ENCODE peak calls at places on chromosome 20, in four cellular contexts. T is H9, G is IMR-90, A is trophoblast cell. Z is an unnamed sample.

GRCh38 chr20:20078041-20078440 is 25.7 kb downstream of the CFAP61 start:
- DNase-seq in T (no peak), G (no peak), A (no peak), Z (no peak)

GRCh38 chr20:34579191-34579661 is 20.7 kb downstream of the MAP1LC3A start:
- DNase-seq in T (no peak), G (peak; percentile 82), A (peak; percentile 70), Z (peak; percentile 82)

GRCh38 chr20:63782051-63782471 is 42.5 kb downstream of the SLC2A4RG start:
- DNase-seq in T (no peak), G (no peak), A (peak; percentile 41), Z (no peak)

GRCh38 chr20:740162-740561 is 28.1 kb downstream of the SLC52A3 start:
- DNase-seq in T (no peak), G (no peak), A (peak; percentile 83), Z (no peak)

GRCh38 chr20:11807070-11807741 is 110.5 kb upstream of the BTBD3 start:
- DNase-seq in T (no peak), G (peak; percentile 93), A (peak; percentile 78), Z (peak; percentile 61)

GRCh38 chr20:64106981-64107735 is at the start of gene NPBWR2:
- DNase-seq in T (peak; percentile 43), G (no peak), A (no peak), Z (no peak)

GRCh38 chr20:49138431-49138830 is 49.7 kb downstream of the STAU1 start:
- DNase-seq in T (no peak), G (no peak), A (no peak), Z (no peak)

GRCh38 chr20:46715292-46715756 is 5.9 kb downstream of the SLC2A10 start:
- DNase-seq in T (peak; percentile 69), G (peak; percentile 80), A (peak; percentile 18), Z (peak; percentile 92)

GRCh38 chr20:50582591-50583234 is 72.5 kb downstream of the PTPN1 start:
- DNase-seq in T (no peak), G (no peak), A (no peak), Z (no peak)

GRCh38 chr20:32088759-32089158 is 20.8 kb upstream of the TM9SF4 start:
- DNase-seq in T (no peak), G (no peak), A (no peak), Z (no peak)
- H2BK5ac ChIP-seq in T (no peak overlapping the region), G (no peak overlapping the region), A (no peak overlapping the region), Z (no peak overlapping the region)

GRCh38 chr20:57108742-57109141 is 157.7 kb downstream of the BMP7 start:
- DNase-seq in T (no peak), G (no peak), A (peak; percentile 42), Z (no peak)

GRCh38 chr20:57109151-57109953 is 157.1 kb downstream of the BMP7 start:
- DNase-seq in T (no peak), G (no peak), A (no peak), Z (no peak)

GRCh38 chr20:57106692-57107091 is 159.7 kb downstream of the BMP7 start:
- DNase-seq in T (no peak), G (no peak), A (no peak), Z (no peak)

GRCh38 chr20:57107208-57107607 is 159.2 kb downstream of the BMP7 start:
- DNase-seq in T (no peak), G (no peak), A (no peak), Z (no peak)

GRCh38 chr20:57108218-57108617 is 158.2 kb downstream of the BMP7 start:
- DNase-seq in T (no peak), G (no peak), A (no peak), Z (no peak)
- H2AK5ac ChIP-seq in T (no peak overlapping the region), G (no peak overlapping the region), A (no peak overlapping the region), Z (no peak overlapping the region)

GRCh38 chr20:32576560-32576959 is 8.6 kb downstream of the NOL4L start:
- DNase-seq in T (no peak), G (no peak), A (no peak), Z (no peak)
- H3K14ac ChIP-seq in T (no peak overlapping the region), G (no peak overlapping the region), A (no peak overlapping the region), Z (no peak overlapping the region)

GRCh38 chr20:53918949-53919361 is 151.4 kb downstream of the BCAS1 start:
- DNase-seq in T (peak; percentile 90), G (no peak), A (no peak), Z (no peak)

GRCh38 chr20:53915459-53916172 is 154.8 kb downstream of the BCAS1 start:
- DNase-seq in T (peak; percentile 87), G (peak; percentile 86), A (peak; percentile 98), Z (peak; percentile 94)

GRCh38 chr20:53916173-53916512 is 154.3 kb downstream of the BCAS1 start:
- DNase-seq in T (no peak), G (no peak), A (peak; percentile 60), Z (no peak)

GRCh38 chr20:53918010-53918311 is 152.4 kb downstream of the BCAS1 start:
- DNase-seq in T (no peak), G (no peak), A (no peak), Z (no peak)

DNA sequence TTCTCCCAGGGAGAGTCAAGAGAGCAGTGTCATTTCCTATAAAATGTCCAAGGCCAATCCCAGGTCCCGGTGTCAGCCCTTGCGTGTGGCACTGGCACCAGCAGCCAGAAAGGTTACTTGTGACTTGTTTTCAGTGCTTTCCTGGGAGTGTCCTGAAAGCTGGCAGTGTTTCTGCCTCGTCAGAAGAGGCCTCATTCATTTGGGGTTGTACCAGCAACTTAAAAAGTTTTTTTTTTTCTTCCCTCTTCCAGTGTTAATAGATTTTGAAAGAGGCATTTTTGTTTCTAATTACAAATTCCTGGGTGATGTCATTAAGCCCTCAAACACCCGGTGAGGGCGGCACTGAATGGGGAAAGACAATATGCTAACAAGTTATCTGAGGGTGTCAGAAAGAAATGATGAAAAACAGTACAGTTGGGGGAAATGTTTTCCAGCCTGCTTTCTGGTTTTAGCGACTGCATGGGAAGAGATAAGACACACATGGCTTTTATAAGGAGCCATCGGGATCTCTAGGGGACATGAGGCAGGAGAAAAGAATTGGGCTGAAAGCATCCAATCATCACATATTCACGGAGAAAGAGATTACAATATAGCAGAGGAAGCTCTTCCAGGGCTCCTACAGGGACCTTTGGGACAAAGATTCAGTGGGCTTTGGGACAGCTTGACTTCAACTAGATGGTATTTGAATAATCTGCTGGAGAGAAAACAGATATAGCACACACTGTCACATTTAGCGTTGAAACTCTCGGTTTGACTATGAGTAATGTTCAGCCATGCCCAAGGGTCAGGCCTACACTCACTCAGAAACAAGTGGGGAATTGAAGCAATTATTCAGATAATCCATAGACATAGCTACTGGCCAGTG is 153.0 kb downstream of the BCAS1 start:
- DNase-seq in T (no peak), G (no peak), A (peak; percentile 60), Z (peak; percentile 84)
- H2BK5ac ChIP-seq in T (no peak overlapping the region), G (peak overlapping the region; percentile 72), A (peak overlapping the region; percentile 90), Z (no peak overlapping the region)

DNA sequence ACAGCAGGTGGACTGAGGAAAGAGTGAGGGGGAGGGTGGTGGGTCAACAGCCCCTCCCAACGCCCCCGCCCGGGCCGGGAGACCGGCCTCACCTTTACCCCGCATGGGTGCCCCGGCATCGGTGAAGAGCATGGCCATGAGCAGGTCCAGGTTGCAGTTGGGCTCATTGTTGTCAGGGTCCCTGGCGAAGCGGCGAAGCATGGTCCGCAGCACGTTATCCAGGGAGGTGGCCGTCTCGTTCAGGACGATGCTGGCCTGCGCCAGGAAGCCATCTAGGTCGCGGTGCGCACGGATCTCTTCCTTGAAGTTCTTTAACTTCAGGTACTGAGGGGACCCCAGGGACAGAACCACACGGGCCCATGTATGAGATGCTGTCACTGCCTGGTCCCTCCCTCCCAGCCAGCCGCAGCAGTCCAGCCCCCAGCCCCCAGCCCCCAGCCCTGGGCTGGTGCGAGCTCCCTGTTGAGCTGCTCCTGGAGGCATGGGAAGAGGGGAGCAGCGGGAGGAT is 4.9 kb downstream of the SLC4A11 start:
- DNase-seq in T (no peak), G (no peak), A (no peak), Z (no peak)
- H2AK5ac ChIP-seq in T (no peak overlapping the region), G (no peak overlapping the region), A (no peak overlapping the region), Z (no peak overlapping the region)

GRCh38 chr20:35840403-35840802 is 68.6 kb downstream of the PHF20 start:
- DNase-seq in T (no peak), G (no peak), A (no peak), Z (no peak)
- H3K14ac ChIP-seq in T (no peak overlapping the region), G (no peak overlapping the region), A (no peak overlapping the region), Z (no peak overlapping the region)

DNA sequence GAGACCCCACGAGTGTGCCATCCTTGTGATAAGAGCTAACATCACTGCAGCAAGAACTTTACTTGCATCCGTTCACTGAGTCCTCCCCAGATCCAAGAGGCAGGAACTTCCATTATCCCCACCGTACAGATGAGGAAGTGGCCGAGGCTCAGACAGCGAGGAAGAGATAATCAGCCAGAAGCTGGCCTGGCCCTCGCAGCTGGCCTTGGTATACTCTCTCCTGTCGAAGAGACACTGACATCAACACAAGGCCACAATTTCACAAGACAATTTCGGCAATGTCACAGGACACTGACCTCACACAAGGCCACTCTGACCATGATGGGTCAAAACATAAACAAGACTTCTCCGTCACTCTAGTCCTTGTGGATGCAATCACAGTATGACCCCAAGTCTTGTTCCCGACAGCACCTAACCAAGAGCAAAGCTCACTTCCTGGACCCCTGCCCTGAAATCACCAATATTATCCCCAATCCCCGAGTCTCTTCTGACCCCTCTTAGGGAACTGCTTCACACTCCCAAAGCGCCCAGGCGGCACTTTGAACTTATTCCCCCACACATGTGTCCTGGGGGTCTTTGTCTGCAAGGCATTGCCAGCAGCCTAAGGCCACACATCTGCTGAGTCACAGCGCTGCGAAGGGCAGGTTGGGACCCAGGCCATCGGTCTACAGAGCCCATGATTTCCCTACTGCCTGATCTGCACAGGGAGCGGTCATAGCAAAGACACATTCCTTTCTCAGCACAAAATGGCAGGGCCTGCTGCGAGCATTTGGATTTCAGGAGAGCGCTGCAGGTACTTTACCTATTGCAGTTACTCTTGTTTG is 14.8 kb upstream of the VAPB start:
- DNase-seq in T (peak; percentile 57), G (no peak), A (peak; percentile 28), Z (no peak)
- H2BK5ac ChIP-seq in T (no peak overlapping the region), G (no peak overlapping the region), A (no peak overlapping the region), Z (no peak overlapping the region)

GRCh38 chr20:59342017-59342957 is 41.9 kb downstream of the EDN3 start:
- DNase-seq in T (no peak), G (no peak), A (no peak), Z (no peak)
- H2AK5ac ChIP-seq in T (no peak overlapping the region), G (no peak overlapping the region), A (no peak overlapping the region), Z (no peak overlapping the region)

DNA sequence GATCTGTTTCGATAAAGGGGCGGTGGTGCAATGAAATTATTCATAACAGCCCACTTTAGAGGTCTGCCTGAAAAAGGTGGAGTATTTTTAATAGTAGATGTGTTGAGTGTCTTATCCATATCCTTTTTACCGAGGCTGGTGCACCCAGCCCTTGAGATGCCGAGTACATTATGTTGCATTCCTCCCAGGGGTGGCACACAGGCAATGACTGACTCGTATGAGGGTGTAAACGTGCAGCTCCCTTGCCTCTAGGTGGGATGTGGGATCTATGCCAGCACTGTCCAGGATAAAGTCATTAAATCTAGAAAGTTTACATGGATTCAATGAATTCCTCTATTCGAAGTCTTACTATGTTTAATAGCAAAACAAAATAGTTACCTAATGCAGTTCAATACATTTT is 355.6 kb downstream of the PLCB1 start:
- DNase-seq in T (no peak), G (no peak), A (no peak), Z (no peak)
- H3K14ac ChIP-seq in T (no peak overlapping the region), G (no peak overlapping the region), A (no peak overlapping the region), Z (no peak overlapping the region)

DNA sequence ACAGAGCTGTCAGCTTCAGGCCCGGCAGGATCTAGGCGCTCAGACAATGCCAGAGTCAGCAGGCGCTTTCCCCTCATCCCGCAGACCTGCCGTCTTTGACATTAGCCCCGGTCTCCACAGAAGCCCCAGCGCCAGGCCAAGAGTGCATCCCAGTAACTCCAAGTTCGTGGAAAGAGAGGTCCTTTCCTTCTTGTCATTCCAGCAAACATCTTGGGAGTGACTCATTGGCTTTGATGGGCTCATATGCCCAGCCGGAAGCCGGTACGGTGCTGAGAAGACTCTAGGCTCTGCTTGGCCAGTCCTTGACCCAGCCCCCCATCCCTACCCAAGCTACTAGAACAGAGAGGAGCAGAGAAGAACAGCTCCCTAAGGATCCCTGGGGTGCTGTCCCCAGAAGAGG is 260.8 kb downstream of the TAF4 start:
- DNase-seq in T (no peak), G (no peak), A (no peak), Z (peak; percentile 2)
- H2BK5ac ChIP-seq in T (no peak overlapping the region), G (no peak overlapping the region), A (no peak overlapping the region), Z (no peak overlapping the region)